ENCODE peak calls at places on chromosomes 5 and 9, in six cellular contexts. C is activated CD4-positive, alpha-beta T cell treated with anti-CD3 and anti-CD28 coated beads, Interleukin-2, amount 50 U/mL, for 4 hours; A is AG04449; N is HuH-7.5; P is stimulated activated CD4-positive, alpha-beta T cell treated with anti-CD3 and anti-CD28 coated beads, Interleukin-15, amount 100 ng/mL, for 1 hour; J is GDM1. U is an unnamed sample.

GRCh38 chr9:136295537-136296433 is 8.1 kb downstream of the CCDC187 start:
- DNase-seq in J (no peak), A (no peak), C (no peak), P (no peak), N (no peak), U (no peak)

GRCh38 chr9:131714161-131714646 is 25.7 kb downstream of the RAPGEF1 start:
- DNase-seq in A (no peak), P (no peak), J (no peak), N (no peak), C (no peak), U (peak)

GRCh38 chr9:127541176-127541575 is 70.9 kb upstream of the STXBP1 start:
- DNase-seq in C (no peak), A (no peak), J (no peak), N (no peak), P (no peak), U (no peak)

GRCh38 chr9:91428927-91429351 is 5.3 kb upstream of the NFIL3 start:
- DNase-seq in J (no peak), P (no peak), A (no peak), C (no peak), N (no peak), U (no peak)

GRCh38 chr9:109012876-109013677 is at the start of gene CTNNAL1:
- DNase-seq in C (peak), J (peak), P (peak), N (peak), A (no peak), U (peak)

GRCh38 chr5:33726422-33727165 is 165.2 kb downstream of the ADAMTS12 start:
- DNase-seq in J (no peak), A (no peak), C (no peak), P (no peak), N (no peak), U (no peak)

GRCh38 chr5:11104543-11105151 is 343.6 kb upstream of the DAP start:
- DNase-seq in J (no peak), N (no peak), C (no peak), A (no peak), P (no peak), U (no peak)

GRCh38 chr5:151592855-151593408 is 1.8 kb upstream of the FAT2 start:
- DNase-seq in C (no peak), N (peak), P (no peak), A (no peak), J (no peak), U (no peak)

GRCh38 chr5:157994271-157994691 is 135.3 kb upstream of the CLINT1 start:
- DNase-seq in P (no peak), C (no peak), N (no peak), J (no peak), A (no peak), U (no peak)

GRCh38 chr5:115291397-115291796 is 5.1 kb downstream of the CCDC112 start:
- DNase-seq in J (no peak), A (no peak), P (no peak), C (no peak), N (no peak), U (no peak)

GRCh38 chr9:129836342-129837007 is 1.2 kb downstream of the USP20 start:
- DNase-seq in C (peak), A (no peak), P (no peak), N (no peak), J (peak), U (no peak)

GRCh38 chr9:91017245-91017644 is 215.6 kb downstream of the SYK start:
- DNase-seq in A (no peak), J (no peak), N (no peak), C (no peak), P (no peak), U (peak)

GRCh38 chr9:2291980-2292704 is 277.0 kb downstream of the SMARCA2 start:
- DNase-seq in A (no peak), N (no peak), C (no peak), P (no peak), J (no peak), U (peak)

GRCh38 chr9:103798620-103799019 is 295.5 kb upstream of the SMC2 start:
- DNase-seq in N (no peak), P (no peak), A (no peak), J (peak), C (no peak), U (no peak)

GRCh38 chr9:15182003-15182695 is 124.9 kb downstream of the TTC39B start:
- DNase-seq in A (no peak), P (no peak), J (no peak), C (no peak), N (no peak), U (no peak)

GRCh38 chr5:1909346-1909985 is 26.7 kb upstream of the IRX4 start:
- DNase-seq in C (no peak), P (no peak), J (no peak), A (no peak), N (no peak), U (no peak)

GRCh38 chr9:112125961-112126388 is 49.1 kb downstream of the SUSD1 start:
- DNase-seq in A (no peak), N (no peak), P (no peak), J (no peak), C (no peak), U (peak)

GRCh38 chr9:96550659-96551058 is 69.0 kb downstream of the CDC14B start:
- DNase-seq in A (no peak), C (no peak), P (no peak), N (no peak), J (no peak), U (no peak)

GRCh38 chr9:108478431-108478837 is 377.4 kb downstream of the ACTL7B start:
- DNase-seq in C (no peak), P (no peak), A (peak), N (no peak), J (no peak), U (peak)

GRCh38 chr5:56056875-56057274 is 62.1 kb upstream of the IL6ST start:
- DNase-seq in A (no peak), J (no peak), N (no peak), C (no peak), P (no peak), U (no peak)

GRCh38 chr9:125137200-125137599 is 6.1 kb downstream of the SCAI start:
- DNase-seq in P (no peak), J (no peak), A (peak), C (no peak), N (no peak), U (no peak)

GRCh38 chr5:153957205-153957604 is 81.5 kb downstream of the FAM114A2 start:
- DNase-seq in J (no peak), C (no peak), A (no peak), P (no peak), N (no peak), U (no peak)

GRCh38 chr5:1414311-1415058 is 30.8 kb downstream of the SLC6A3 start:
- DNase-seq in N (no peak), A (no peak), P (no peak), C (no peak), J (no peak), U (no peak)

GRCh38 chr5:133123297-133123696 is 71.5 kb downstream of the HSPA4 start:
- DNase-seq in A (no peak), J (no peak), N (no peak), C (no peak), P (no peak), U (no peak)

GRCh38 chr9:3028535-3028934 is 184.6 kb upstream of the PUM3 start:
- DNase-seq in J (no peak), A (no peak), P (no peak), C (no peak), N (no peak), U (no peak)

GRCh38 chr9:70510157-70510770 is 95.8 kb upstream of the KLF9 start:
- DNase-seq in P (no peak), N (peak), C (no peak), A (no peak), J (peak), U (no peak)

GRCh38 chr9:138045541-138046490 is 168.2 kb downstream of the CACNA1B start:
- DNase-seq in C (no peak), J (no peak), A (no peak), P (no peak), N (no peak), U (peak)

GRCh38 chr9:124198948-124199347 is 58.8 kb upstream of the NEK6 start:
- DNase-seq in P (no peak), J (no peak), N (no peak), C (no peak), A (no peak), U (no peak)

GRCh38 chr5:171092194-171092593 is 216.9 kb upstream of the TLX3 start:
- DNase-seq in N (no peak), A (no peak), C (no peak), P (no peak), J (no peak), U (no peak)

GRCh38 chr5:137250421-137250820 is 248.7 kb downstream of the SPOCK1 start:
- DNase-seq in C (no peak), A (no peak), N (no peak), J (no peak), P (no peak), U (no peak)

GRCh38 chr9:92328225-92328624 is 2.5 kb downstream of the CENPP start:
- DNase-seq in J (no peak), C (no peak), P (no peak), N (peak), A (peak), U (no peak)

U was measured in lower leg skin.